ENCODE peak calls at places on chromosomes 16 and 17, in four cellular contexts. L is A549, K is K562, B is HepG2. E is an unnamed sample.

GRCh38 chr16:5826332-5826731 is 728.7 kb upstream of the EEF2KMT start:
- DNase-seq in K (no peak), L (no peak), B (no peak), E (no peak)

GRCh38 chr16:88453621-88454314 is 688 bp downstream of the ZFPM1 start:
- DNase-seq in K (no peak), B (no peak), L (no peak), E (no peak)

GRCh38 chr16:80347900-80348299 is 192.9 kb upstream of the DYNLRB2 start:
- DNase-seq in L (no peak), K (no peak), B (no peak), E (no peak)

GRCh38 chr17:43882761-43883415 is 24.4 kb downstream of the MPP2 start:
- DNase-seq in K (no peak), L (no peak), B (no peak), E (no peak)

GRCh38 chr16:27795992-27796614 is 246.2 kb downstream of the KATNIP start:
- DNase-seq in L (no peak), B (peak), K (peak), E (peak)

GRCh38 chr16:68247400-68247799 is 2.2 kb downstream of the PLA2G15 start:
- DNase-seq in K (no peak), B (no peak), L (no peak), E (no peak)

GRCh38 chr17:5631958-5632357 is 47.6 kb upstream of the NLRP1 start:
- DNase-seq in L (no peak), B (no peak), K (no peak), E (no peak)

GRCh38 chr16:54447606-54448440 is 161.2 kb upstream of the IRX3 start:
- DNase-seq in B (no peak), L (peak), K (peak), E (no peak)

GRCh38 chr17:83116783-83117555 is 37.6 kb downstream of the METRNL start:
- DNase-seq in B (no peak), K (no peak), L (no peak), E (no peak)

GRCh38 chr16:64586756-64587155 is 535.1 kb downstream of the CDH11 start:
- DNase-seq in B (no peak), L (no peak), K (no peak), E (no peak)

GRCh38 chr17:29059281-29059680 is 16.3 kb downstream of the PIPOX start:
- DNase-seq in B (peak), L (peak), K (no peak), E (no peak)

GRCh38 chr17:8188408-8188839 is 1.6 kb downstream of the BORCS6 start:
- DNase-seq in L (no peak), K (no peak), B (no peak), E (no peak)

GRCh38 chr16:8853611-8854010 is 15.2 kb downstream of the CARHSP1 start:
- DNase-seq in K (no peak), L (no peak), B (no peak), E (no peak)

GRCh38 chr16:26988186-26988585 is 78.5 kb upstream of the C16orf82 start:
- DNase-seq in B (no peak), L (no peak), K (no peak), E (no peak)

GRCh38 chr17:38706625-38707298 is 1.7 kb downstream of the MLLT6 start:
- DNase-seq in L (no peak), K (peak), B (no peak), E (no peak)

GRCh38 chr17:27550974-27551505 is 79.9 kb upstream of the LGALS9 start:
- DNase-seq in B (no peak), L (no peak), K (no peak), E (no peak)

GRCh38 chr17:63443053-63443452 is 3.1 kb downstream of the CYB561 start:
- DNase-seq in K (no peak), L (no peak), B (no peak), E (no peak)

GRCh38 chr17:37067555-37068111 is 118.9 kb downstream of the AATF start:
- DNase-seq in L (peak), K (peak), B (peak), E (no peak)

GRCh38 chr17:18933102-18934058 is 18.6 kb upstream of the SLC5A10 start:
- DNase-seq in B (no peak), K (no peak), L (no peak), E (no peak)

GRCh38 chr17:63378411-63379076 is 67.6 kb downstream of the CYB561 start:
- DNase-seq in K (no peak), L (no peak), B (no peak), E (no peak)

GRCh38 chr16:15961557-15962205 is 12.3 kb downstream of the ABCC1 start:
- DNase-seq in B (no peak), L (no peak), K (no peak), E (no peak)

GRCh38 chr16:89720520-89720858 is 209 bp downstream of the VPS9D1 start:
- DNase-seq in K (no peak), B (peak), L (no peak), E (peak)

GRCh38 chr17:7834891-7835817 is 1.1 kb downstream of the KDM6B start:
- DNase-seq in B (peak), K (peak), L (peak), E (peak)

GRCh38 chr17:38504216-38504615 is 76.0 kb downstream of the ARHGAP23 start:
- DNase-seq in K (no peak), B (no peak), L (no peak), E (no peak)

GRCh38 chr17:50151937-50152547 is 1.6 kb upstream of the PPP1R9B start:
- DNase-seq in B (peak), K (peak), L (peak), E (peak)

GRCh38 chr16:3401719-3402397 is 843 bp downstream of the ZNF174 start:
- DNase-seq in L (peak), K (peak), B (peak), E (peak)

GRCh38 chr17:47848198-47848513 is 2.8 kb downstream of the SP6 start:
- DNase-seq in L (no peak), K (no peak), B (no peak), E (no peak)

GRCh38 chr17:57895382-57896060 is 45.7 kb upstream of the MRPS23 start:
- DNase-seq in K (no peak), L (no peak), B (no peak), E (no peak)
- TF ChIP-seq HMGXB4 in K (no peak), L (no peak), B (no peak), E (no peak)

DNA sequence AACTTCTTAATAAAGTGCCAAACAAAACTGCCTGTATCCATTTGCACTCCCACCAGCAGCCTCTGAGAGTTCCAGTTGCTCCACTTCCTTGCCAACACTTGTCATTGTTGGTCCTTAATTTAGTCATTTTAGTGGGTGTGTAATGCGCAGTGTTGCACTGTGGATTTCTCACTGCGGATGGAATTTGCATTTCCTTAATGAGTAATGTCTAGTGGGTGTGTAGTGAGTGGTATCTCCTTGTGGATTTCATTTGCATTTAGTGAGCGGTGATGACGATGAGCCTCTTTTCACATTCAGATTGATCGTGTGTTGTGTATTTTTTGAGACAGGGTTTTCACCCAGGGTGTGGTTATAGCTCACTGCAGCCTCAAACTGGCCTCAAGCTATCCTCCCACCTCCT is 4.1 kb upstream of the MSLN start:
- DNase-seq in K (no peak), B (no peak), L (no peak), E (no peak)
- TF ChIP-seq HMGXB4 in K (no peak), B (no peak), L (no peak), E (no peak)

GRCh38 chr17:80008848-80009247 is 26.8 kb downstream of the TBC1D16 start:
- DNase-seq in L (no peak), B (no peak), K (no peak), E (no peak)

GRCh38 chr17:80008383-80008840 is 27.3 kb downstream of the TBC1D16 start:
- DNase-seq in B (peak), L (peak), K (peak), E (peak)

GRCh38 chr17:80007009-80007752 is 28.5 kb downstream of the TBC1D16 start:
- DNase-seq in L (no peak), K (no peak), B (no peak), E (no peak)

GRCh38 chr17:80006339-80006720 is 29.3 kb downstream of the TBC1D16 start:
- DNase-seq in B (no peak), K (no peak), L (no peak), E (no peak)

DNA sequence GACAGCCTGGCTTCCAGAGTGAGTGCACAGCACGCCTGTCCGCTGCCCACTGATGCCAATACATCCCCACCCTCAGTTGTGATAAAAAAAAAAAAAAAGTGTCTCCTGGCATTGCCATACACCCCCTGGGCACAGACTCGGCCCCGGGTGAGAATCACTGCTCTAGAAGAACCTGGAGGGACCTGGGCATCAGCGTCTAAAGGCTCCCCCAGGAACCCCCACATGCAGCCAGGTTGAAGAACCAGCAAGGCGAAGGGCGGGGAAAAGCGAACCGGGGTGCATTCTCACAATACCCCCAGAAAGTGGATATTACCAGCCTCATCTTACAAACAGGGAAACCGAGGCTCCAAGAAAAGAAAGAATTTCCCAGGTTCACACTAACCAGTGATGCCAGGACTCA is 27.7 kb downstream of the TBC1D16 start:
- DNase-seq in K (no peak), B (no peak), L (no peak), E (no peak)
- TF ChIP-seq HMGXB4 in K (no peak), B (no peak), L (no peak), E (no peak)

GRCh38 chr17:31448467-31449077 is 57.1 kb downstream of the RAB11FIP4 start:
- DNase-seq in L (no peak), B (no peak), K (no peak), E (no peak)
- TF ChIP-seq HMGXB4 in L (no peak), B (no peak), K (no peak), E (no peak)

DNA sequence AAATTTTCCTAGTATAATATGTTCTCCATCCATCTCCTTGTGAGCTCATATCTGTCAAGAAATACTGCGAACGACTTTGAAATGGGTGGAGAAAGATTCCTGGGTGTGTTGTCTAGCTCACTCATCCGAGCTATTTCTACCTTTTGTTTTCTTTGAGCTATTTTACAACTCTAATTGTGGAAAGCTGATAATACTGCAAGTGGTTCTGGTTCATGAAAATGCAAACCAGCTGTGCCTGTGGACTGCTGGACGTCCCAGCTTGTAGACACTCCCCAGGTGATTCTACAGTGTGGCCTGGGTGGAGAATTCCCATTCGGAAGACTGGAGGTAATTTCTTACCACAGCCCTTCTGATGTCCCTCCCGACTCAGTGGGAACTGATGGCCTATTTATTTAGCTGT is 40.6 kb downstream of the CMIP start:
- DNase-seq in L (no peak), B (no peak), K (no peak), E (no peak)
- TF ChIP-seq HMGXB4 in L (no peak), B (no peak), K (no peak), E (no peak)

E was measured in WTC11.